ENCODE peak calls at places on chromosomes 16 and 17, in eight cellular contexts. One of them, this sample, is unnamed. For H3K27me3, the result is how much of the 10 kb centered on the place peaks cover.

GRCh38 chr16:58170223-58170622 is 27.7 kb downstream of the CSNK2A2 start:
- DNase-seq in GM06990: no peak
- DNase-seq in endodermal cell: no peak
- DNase-seq in PC-3: no peak
- DNase-seq in BE2C: no peak
- DNase-seq in cardiac muscle cell: no peak
- DNase-seq in left ventricle myocardium inferior: no peak
- DNase-seq in adrenal gland: no peak
- DNase-seq in this sample: no peak

GRCh38 chr16:2483160-2483559 is 8.2 kb downstream of the TBC1D24 start:
- DNase-seq in GM06990: no peak
- DNase-seq in PC-3: no peak
- DNase-seq in cardiac muscle cell: no peak
- DNase-seq in left ventricle myocardium inferior: no peak
- DNase-seq in BE2C: no peak
- DNase-seq in endodermal cell: no peak
- DNase-seq in adrenal gland: no peak
- DNase-seq in this sample: no peak

GRCh38 chr16:8777217-8777616 is 20.2 kb downstream of the TMEM186 start:
- DNase-seq in BE2C: no peak
- DNase-seq in PC-3: no peak
- DNase-seq in GM06990: no peak
- DNase-seq in adrenal gland: no peak
- DNase-seq in cardiac muscle cell: no peak
- DNase-seq in endodermal cell: no peak
- DNase-seq in left ventricle myocardium inferior: no peak
- DNase-seq in this sample: no peak

GRCh38 chr16:75244844-75245758 is 6.3 kb downstream of the BCAR1 start:
- DNase-seq in endodermal cell: peak
- DNase-seq in cardiac muscle cell: peak
- DNase-seq in PC-3: peak
- DNase-seq in adrenal gland: peak
- DNase-seq in BE2C: peak
- DNase-seq in GM06990: peak
- DNase-seq in left ventricle myocardium inferior: peak
- DNase-seq in this sample: peak

GRCh38 chr17:76382803-76383644 is 1.4 kb upstream of the SPHK1 start:
- DNase-seq in adrenal gland: no peak
- DNase-seq in left ventricle myocardium inferior: peak
- DNase-seq in cardiac muscle cell: peak
- DNase-seq in PC-3: peak
- DNase-seq in BE2C: peak
- DNase-seq in endodermal cell: peak
- DNase-seq in GM06990: peak
- DNase-seq in this sample: no peak

GRCh38 chr17:60745544-60745943 is 67.9 kb downstream of the BCAS3 start:
- DNase-seq in GM06990: no peak
- DNase-seq in endodermal cell: no peak
- DNase-seq in PC-3: peak
- DNase-seq in cardiac muscle cell: no peak
- DNase-seq in BE2C: no peak
- DNase-seq in left ventricle myocardium inferior: no peak
- DNase-seq in adrenal gland: no peak
- DNase-seq in this sample: no peak

GRCh38 chr17:71430281-71430680 is 690.5 kb upstream of the SOX9 start:
- DNase-seq in endodermal cell: no peak
- DNase-seq in BE2C: no peak
- DNase-seq in left ventricle myocardium inferior: no peak
- DNase-seq in cardiac muscle cell: no peak
- DNase-seq in PC-3: peak
- DNase-seq in GM06990: no peak
- DNase-seq in adrenal gland: no peak
- DNase-seq in this sample: no peak

GRCh38 chr17:3740611-3741073 is 16.9 kb downstream of the HASPIN start:
- DNase-seq in GM06990: peak
- DNase-seq in endodermal cell: peak
- DNase-seq in BE2C: no peak
- DNase-seq in left ventricle myocardium inferior: no peak
- DNase-seq in PC-3: no peak
- DNase-seq in adrenal gland: no peak
- DNase-seq in cardiac muscle cell: no peak
- DNase-seq in this sample: no peak

GRCh38 chr17:794876-795275 is 12.7 kb downstream of the MRM3 start:
- DNase-seq in adrenal gland: peak
- DNase-seq in BE2C: peak
- DNase-seq in cardiac muscle cell: peak
- DNase-seq in GM06990: no peak
- DNase-seq in PC-3: peak
- DNase-seq in endodermal cell: peak
- DNase-seq in left ventricle myocardium inferior: peak
- DNase-seq in this sample: peak

GRCh38 chr16:87924937-87925670 is 11.2 kb downstream of the CA5A start:
- DNase-seq in BE2C: peak
- DNase-seq in adrenal gland: no peak
- DNase-seq in endodermal cell: no peak
- DNase-seq in left ventricle myocardium inferior: peak
- DNase-seq in PC-3: peak
- DNase-seq in GM06990: no peak
- DNase-seq in cardiac muscle cell: no peak
- DNase-seq in this sample: no peak
- TF ChIP-seq CTCF in BE2C: peak
- TF ChIP-seq CTCF in adrenal gland: no peak
- TF ChIP-seq CTCF in endodermal cell: no peak
- TF ChIP-seq CTCF in left ventricle myocardium inferior: no peak
- TF ChIP-seq CTCF in PC-3: no peak
- TF ChIP-seq CTCF in GM06990: no peak
- TF ChIP-seq CTCF in cardiac muscle cell: no peak
- TF ChIP-seq CTCF in this sample: no peak

DNA sequence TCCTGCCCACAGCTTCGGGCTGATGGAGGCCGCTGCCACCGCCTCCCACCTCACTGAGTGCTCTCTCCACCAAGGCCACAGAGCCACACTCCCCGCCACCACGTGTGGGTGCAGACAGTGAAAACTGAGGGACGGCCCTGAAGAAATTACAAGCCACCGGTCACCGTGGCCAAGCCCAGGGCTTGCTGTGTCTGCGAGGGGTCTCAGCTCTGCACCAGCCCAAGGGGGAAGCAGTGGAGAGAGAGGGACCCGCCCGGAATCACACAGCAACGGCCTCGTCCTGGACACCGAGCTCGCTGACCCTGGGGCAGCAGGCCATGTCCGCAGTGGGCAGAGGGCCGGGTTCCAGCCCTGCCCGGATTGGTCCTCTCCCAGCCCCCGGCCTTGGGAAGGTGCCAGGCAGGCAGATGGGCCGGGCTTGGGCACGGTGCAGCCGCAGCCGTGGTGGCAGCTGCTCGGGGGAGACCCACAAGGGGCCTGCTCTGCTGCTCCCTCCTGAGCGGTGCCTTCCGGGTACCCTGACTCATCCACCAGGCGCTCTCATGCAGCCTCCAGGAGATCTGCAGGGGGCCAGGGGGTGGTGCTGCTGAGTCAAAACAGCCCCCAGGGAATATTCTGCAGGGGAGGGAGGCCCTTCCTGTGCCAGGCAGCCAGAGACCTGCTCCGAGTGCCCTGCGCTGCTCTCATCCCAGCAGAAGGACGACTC is 52.0 kb downstream of the CBFA2T3 start:
- DNase-seq in BE2C: peak
- DNase-seq in left ventricle myocardium inferior: no peak
- DNase-seq in endodermal cell: peak
- DNase-seq in GM06990: no peak
- DNase-seq in PC-3: peak
- DNase-seq in cardiac muscle cell: peak
- DNase-seq in adrenal gland: peak
- DNase-seq in this sample: peak
- H3K4me3 ChIP-seq in BE2C: no peak
- H3K4me3 ChIP-seq in left ventricle myocardium inferior: no peak
- H3K4me3 ChIP-seq in endodermal cell: no peak
- H3K4me3 ChIP-seq in GM06990: no peak
- H3K4me3 ChIP-seq in PC-3: no peak
- H3K4me3 ChIP-seq in cardiac muscle cell: no peak
- H3K4me3 ChIP-seq in adrenal gland: no peak
- H3K4me3 ChIP-seq in this sample: no peak

DNA sequence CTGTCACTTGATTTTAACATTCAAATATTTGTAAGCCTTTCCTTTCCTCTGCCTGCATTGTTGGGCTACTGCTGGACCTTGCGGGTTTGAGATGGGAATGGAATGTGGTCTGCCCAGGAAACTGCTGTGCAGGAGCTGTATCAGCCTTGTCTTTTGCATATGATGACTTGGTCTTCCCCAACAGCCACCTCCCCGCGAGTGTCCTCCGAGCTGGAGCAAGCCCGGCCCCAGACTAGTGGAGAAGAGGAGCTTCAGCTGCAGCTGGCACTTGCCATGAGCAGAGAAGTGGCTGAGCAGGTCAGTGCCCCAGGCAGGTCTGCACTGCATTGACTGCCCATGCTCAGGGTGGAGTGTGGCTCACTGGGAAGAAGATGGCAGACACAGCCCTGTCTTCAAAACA is 52.8 kb downstream of the B9D1 start:
- DNase-seq in endodermal cell: peak
- DNase-seq in GM06990: no peak
- DNase-seq in adrenal gland: no peak
- DNase-seq in PC-3: no peak
- DNase-seq in BE2C: no peak
- DNase-seq in cardiac muscle cell: no peak
- DNase-seq in left ventricle myocardium inferior: no peak
- DNase-seq in this sample: no peak
- H3K27me3 ChIP-seq in endodermal cell: under half
- H3K27me3 ChIP-seq in GM06990: under half
- H3K27me3 ChIP-seq in adrenal gland: under half
- H3K27me3 ChIP-seq in PC-3: under half
- H3K27me3 ChIP-seq in BE2C: under half
- H3K27me3 ChIP-seq in cardiac muscle cell: under half
- H3K27me3 ChIP-seq in left ventricle myocardium inferior: under half
- H3K27me3 ChIP-seq in this sample: under half

DNA sequence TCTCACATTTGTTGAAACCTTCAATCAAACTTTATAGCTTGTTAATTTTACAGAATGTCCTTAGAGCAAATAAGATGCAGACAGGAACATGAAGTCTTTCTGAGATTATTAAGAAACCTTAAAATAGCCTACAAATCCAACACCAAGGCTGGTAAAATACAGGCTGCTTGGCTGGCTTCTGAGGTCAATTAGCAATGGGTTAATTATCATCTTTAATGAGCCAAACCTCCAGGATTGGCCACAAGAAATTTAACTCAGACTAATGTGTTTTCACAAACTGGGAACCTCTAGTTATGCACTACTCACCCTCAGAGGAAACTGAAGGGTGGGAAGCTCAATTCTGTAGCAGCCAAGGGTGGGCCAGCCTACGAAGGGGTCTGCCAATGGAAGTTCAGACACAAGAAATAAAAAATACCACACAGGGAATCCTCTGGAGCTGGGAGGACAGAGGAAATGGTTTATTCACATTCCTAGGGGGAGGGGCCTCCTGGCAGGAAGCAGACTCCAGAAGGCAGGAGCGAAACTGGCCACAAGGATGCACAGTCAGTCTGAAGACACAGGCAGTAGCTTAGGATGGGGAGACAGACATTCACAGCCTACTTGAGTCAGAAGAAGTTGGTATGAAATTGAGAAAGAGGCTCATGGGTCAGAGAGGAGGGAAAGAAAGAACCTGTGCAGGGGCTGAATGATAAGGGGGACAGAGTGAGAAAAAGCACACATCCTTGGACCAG is 36.1 kb downstream of the HIC1 start:
- DNase-seq in cardiac muscle cell: peak
- DNase-seq in adrenal gland: no peak
- DNase-seq in GM06990: no peak
- DNase-seq in BE2C: no peak
- DNase-seq in left ventricle myocardium inferior: peak
- DNase-seq in PC-3: peak
- DNase-seq in endodermal cell: peak
- DNase-seq in this sample: peak
- TF ChIP-seq CTCF in cardiac muscle cell: peak
- TF ChIP-seq CTCF in adrenal gland: no peak
- TF ChIP-seq CTCF in GM06990: no peak
- TF ChIP-seq CTCF in BE2C: no peak
- TF ChIP-seq CTCF in left ventricle myocardium inferior: peak
- TF ChIP-seq CTCF in PC-3: peak
- TF ChIP-seq CTCF in endodermal cell: peak
- TF ChIP-seq CTCF in this sample: peak

GRCh38 chr17:68247445-68248198 is at the start of gene AMZ2:
- DNase-seq in adrenal gland: peak
- DNase-seq in BE2C: peak
- DNase-seq in left ventricle myocardium inferior: peak
- DNase-seq in PC-3: peak
- DNase-seq in endodermal cell: peak
- DNase-seq in cardiac muscle cell: peak
- DNase-seq in GM06990: peak
- DNase-seq in this sample: peak

GRCh38 chr17:68248199-68248825 is 469 bp downstream of the AMZ2 start:
- DNase-seq in PC-3: peak
- DNase-seq in left ventricle myocardium inferior: no peak
- DNase-seq in GM06990: no peak
- DNase-seq in cardiac muscle cell: peak
- DNase-seq in endodermal cell: no peak
- DNase-seq in BE2C: peak
- DNase-seq in adrenal gland: no peak
- DNase-seq in this sample: peak

GRCh38 chr17:68248886-68249872 is 1.3 kb downstream of the AMZ2 start:
- DNase-seq in left ventricle myocardium inferior: no peak
- DNase-seq in adrenal gland: no peak
- DNase-seq in PC-3: no peak
- DNase-seq in endodermal cell: no peak
- DNase-seq in cardiac muscle cell: no peak
- DNase-seq in GM06990: no peak
- DNase-seq in BE2C: no peak
- DNase-seq in this sample: no peak

GRCh38 chr17:68246271-68247028 is 1.4 kb upstream of the AMZ2 start:
- DNase-seq in left ventricle myocardium inferior: no peak
- DNase-seq in PC-3: no peak
- DNase-seq in BE2C: no peak
- DNase-seq in adrenal gland: no peak
- DNase-seq in cardiac muscle cell: no peak
- DNase-seq in endodermal cell: no peak
- DNase-seq in GM06990: no peak
- DNase-seq in this sample: no peak
- H3K4me3 ChIP-seq in left ventricle myocardium inferior: peak
- H3K4me3 ChIP-seq in PC-3: peak
- H3K4me3 ChIP-seq in BE2C: no peak
- H3K4me3 ChIP-seq in adrenal gland: no peak
- H3K4me3 ChIP-seq in cardiac muscle cell: peak
- H3K4me3 ChIP-seq in endodermal cell: peak
- H3K4me3 ChIP-seq in GM06990: peak
- H3K4me3 ChIP-seq in this sample: peak